ENCODE peak calls at places on chromosomes 13 and 19, in nine cellular contexts. U is left ventricle myocardium inferior, T is fibroblast of lung, R is PC-3, P is upper lobe of left lung, C is A549, I is H9, K is HCT116, J is cardiac muscle cell. B is an unnamed sample.

GRCh38 chr13:110361365-110361911 is 54.4 kb downstream of the COL4A2 start:
- DNase-seq in U (peak), T (peak), R (no peak), P (no peak), C (no peak), I (no peak), K (no peak), J (peak), B (no peak)

GRCh38 chr13:43153436-43154082 is 130.2 kb downstream of the DNAJC15 start:
- DNase-seq in U (no peak), T (peak), R (peak), P (no peak), C (peak), I (no peak), K (no peak), J (no peak), B (no peak)

GRCh38 chr19:45451181-45451849 is 16.5 kb upstream of the FOSB start:
- DNase-seq in U (no peak), T (peak), R (peak), P (no peak), C (no peak), I (no peak), K (no peak), J (no peak), B (peak)

GRCh38 chr13:98557934-98558630 is 18.8 kb downstream of the STK24 start:
- DNase-seq in U (no peak), T (peak), R (no peak), P (no peak), C (no peak), I (no peak), K (no peak), J (no peak), B (no peak)

GRCh38 chr19:38559428-38560401 is 58.0 kb downstream of the MAP4K1 start:
- DNase-seq in U (no peak), T (peak), R (no peak), P (no peak), C (no peak), I (no peak), K (no peak), J (no peak), B (peak)

GRCh38 chr13:77584111-77584510 is 48.6 kb downstream of the SCEL start:
- DNase-seq in U (no peak), T (peak), R (no peak), P (no peak), C (no peak), I (no peak), K (no peak), J (no peak), B (no peak)

GRCh38 chr13:52010890-52011689 is at the start of gene ATP7B:
- DNase-seq in U (no peak), T (peak), R (no peak), P (peak), C (peak), I (peak), K (no peak), J (peak), B (peak)

GRCh38 chr13:79912403-79912802 is 428.5 kb downstream of the SPRY2 start:
- DNase-seq in U (no peak), T (no peak), R (no peak), P (no peak), C (no peak), I (no peak), K (no peak), J (no peak), B (no peak)

GRCh38 chr13:109256866-109257760 is 529.3 kb downstream of the IRS2 start:
- DNase-seq in U (no peak), T (peak), R (peak), P (peak), C (peak), I (no peak), K (peak), J (peak), B (no peak)

GRCh38 chr13:30869491-30869890 is 36.6 kb upstream of the MEDAG start:
- DNase-seq in U (peak), T (peak), R (no peak), P (no peak), C (no peak), I (no peak), K (no peak), J (no peak), B (no peak)

GRCh38 chr13:36130542-36131214 is 504 bp downstream of the DCLK1 start:
- DNase-seq in U (peak), T (no peak), R (no peak), P (peak), C (no peak), I (peak), K (no peak), J (peak), B (no peak)

GRCh38 chr13:35833571-35834305 is 297.4 kb downstream of the DCLK1 start:
- DNase-seq in U (no peak), T (no peak), R (no peak), P (no peak), C (no peak), I (no peak), K (no peak), J (no peak), B (no peak)

GRCh38 chr13:92355213-92355612 is 871.4 kb upstream of the GPC6 start:
- DNase-seq in U (no peak), T (peak), R (peak), P (no peak), C (no peak), I (peak), K (no peak), J (peak), B (no peak)

GRCh38 chr13:98487016-98487415 is 89.9 kb downstream of the STK24 start:
- DNase-seq in U (no peak), T (peak), R (no peak), P (no peak), C (no peak), I (no peak), K (no peak), J (no peak), B (no peak)

GRCh38 chr13:70384156-70384555 is 275.9 kb upstream of the KLHL1 start:
- DNase-seq in U (no peak), T (no peak), R (no peak), P (no peak), C (no peak), I (no peak), K (no peak), J (no peak), B (no peak)

DNA sequence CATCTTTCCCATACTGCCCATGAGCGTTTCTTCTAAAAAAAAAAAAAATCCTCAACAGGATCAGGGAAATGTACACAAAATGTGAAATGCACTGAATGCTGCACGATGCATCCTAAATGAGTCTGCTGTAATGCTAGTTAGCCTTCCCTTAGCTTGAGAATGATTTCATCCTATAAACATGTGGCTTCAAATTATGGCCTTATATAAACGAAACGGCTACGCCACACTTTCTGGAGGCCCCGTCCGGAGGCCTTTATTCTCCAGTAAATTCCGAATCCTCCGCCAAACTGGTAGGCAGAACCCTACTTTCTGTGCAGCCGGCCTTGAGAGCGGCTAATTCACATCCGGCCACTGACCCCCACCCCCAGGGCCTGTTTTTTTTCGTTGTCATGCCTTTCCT is 13.7 kb downstream of the MYO9B start:
- DNase-seq in U (no peak), T (peak), R (no peak), P (no peak), C (no peak), I (no peak), K (no peak), J (no peak), B (no peak)
- H3K27ac ChIP-seq in U (peak), T (peak), R (no peak), P (no peak), C (peak), I (no peak), K (no peak), J (no peak), B (no peak)

GRCh38 chr19:57825501-57825900 is 4.6 kb upstream of the ZNF587B start:
- DNase-seq in U (no peak), T (no peak), R (no peak), P (no peak), C (no peak), I (no peak), K (no peak), J (no peak), B (no peak)

GRCh38 chr19:57829316-57829715 is 783 bp upstream of the ZNF587B start:
- DNase-seq in U (no peak), T (peak), R (no peak), P (no peak), C (no peak), I (no peak), K (no peak), J (peak), B (no peak)

GRCh38 chr19:57830071-57830602 is at the start of gene ZNF587B:
- DNase-seq in U (peak), T (peak), R (peak), P (peak), C (no peak), I (peak), K (peak), J (peak), B (no peak)
- H3K27ac ChIP-seq in U (peak), T (peak), R (no peak), P (no peak), C (no peak), I (peak), K (peak), J (peak), B (no peak)

GRCh38 chr19:10769533-10770491 is 51.9 kb downstream of the DNM2 start:
- DNase-seq in U (peak), T (no peak), R (peak), P (peak), C (no peak), I (no peak), K (no peak), J (peak), B (no peak)
- H3K27ac ChIP-seq in U (peak), T (peak), R (no peak), P (peak), C (peak), I (no peak), K (no peak), J (peak), B (no peak)

DNA sequence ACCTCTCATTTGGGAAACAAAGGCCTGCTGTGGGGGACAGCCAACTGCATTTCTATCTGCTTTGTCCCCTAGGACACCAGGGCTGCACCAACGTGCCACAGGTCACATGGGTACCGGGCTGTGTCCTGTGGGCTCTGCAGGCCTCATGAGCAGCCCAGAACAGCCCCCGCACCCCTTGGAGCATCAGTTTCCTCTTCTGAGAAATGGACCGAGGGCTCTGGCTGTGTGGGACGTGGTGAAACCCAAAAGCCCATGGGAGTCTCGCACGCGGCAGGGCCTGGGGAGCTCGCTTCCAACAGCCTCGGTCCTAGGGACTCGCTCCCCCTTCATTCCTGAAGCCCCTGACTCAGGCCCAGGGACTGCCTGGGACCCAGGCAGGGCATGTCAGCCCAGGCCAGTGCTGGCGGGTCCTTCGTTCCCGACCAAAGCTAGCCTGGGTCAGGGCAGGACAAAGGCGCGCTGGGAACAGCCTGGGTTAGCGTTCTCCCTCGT is 4.7 kb downstream of the TCF3 start:
- DNase-seq in U (no peak), T (no peak), R (no peak), P (no peak), C (no peak), I (no peak), K (no peak), J (no peak), B (no peak)
- H3K27ac ChIP-seq in U (no peak), T (no peak), R (no peak), P (no peak), C (no peak), I (no peak), K (no peak), J (no peak), B (no peak)

GRCh38 chr19:19528721-19529490 is at the start of gene YJEFN3:
- DNase-seq in U (no peak), T (peak), R (no peak), P (no peak), C (no peak), I (peak), K (no peak), J (no peak), B (no peak)

GRCh38 chr19:19530423-19530804 is 1.7 kb downstream of the YJEFN3 start:
- DNase-seq in U (no peak), T (no peak), R (no peak), P (no peak), C (no peak), I (no peak), K (no peak), J (no peak), B (no peak)

GRCh38 chr19:19527674-19528625 is 761 bp upstream of the YJEFN3 start:
- DNase-seq in U (no peak), T (no peak), R (no peak), P (no peak), C (no peak), I (peak), K (no peak), J (no peak), B (no peak)

GRCh38 chr19:19530889-19531288 is 2.2 kb downstream of the YJEFN3 start:
- DNase-seq in U (no peak), T (no peak), R (no peak), P (no peak), C (no peak), I (no peak), K (no peak), J (no peak), B (no peak)

GRCh38 chr19:19529783-19530422 is 1.2 kb downstream of the YJEFN3 start:
- DNase-seq in U (no peak), T (no peak), R (no peak), P (no peak), C (no peak), I (no peak), K (no peak), J (no peak), B (no peak)
- H3K27ac ChIP-seq in U (no peak), T (no peak), R (no peak), P (no peak), C (no peak), I (no peak), K (no peak), J (no peak), B (no peak)

GRCh38 chr13:47066261-47066660 is 169.4 kb upstream of the HTR2A start:
- DNase-seq in U (no peak), T (peak), R (no peak), P (no peak), C (no peak), I (no peak), K (no peak), J (no peak), B (no peak)

GRCh38 chr13:47069133-47069532 is 172.3 kb upstream of the HTR2A start:
- DNase-seq in U (no peak), T (no peak), R (no peak), P (no peak), C (no peak), I (no peak), K (no peak), J (no peak), B (no peak)

GRCh38 chr13:47064381-47064780 is 167.5 kb upstream of the HTR2A start:
- DNase-seq in U (no peak), T (no peak), R (no peak), P (no peak), C (no peak), I (no peak), K (no peak), J (no peak), B (no peak)

DNA sequence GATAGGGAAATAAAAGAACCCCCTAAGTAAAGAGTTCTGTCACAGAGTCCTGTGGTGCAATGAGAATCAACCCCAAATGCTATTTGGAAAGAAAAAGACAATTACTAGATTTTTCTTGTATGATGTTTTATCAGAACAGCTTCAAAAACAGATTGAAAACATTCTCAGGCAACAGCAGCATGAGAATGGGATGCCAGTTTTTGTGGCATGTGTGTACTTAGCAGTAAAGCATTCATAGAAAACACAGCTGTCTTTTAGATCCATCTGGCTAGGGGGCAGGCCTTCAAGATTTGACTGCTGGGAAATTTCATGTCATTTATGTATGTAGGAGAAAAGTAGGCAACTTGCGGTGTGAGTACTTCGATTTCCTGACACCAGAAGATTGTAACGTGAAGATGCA is 170.4 kb upstream of the HTR2A start:
- DNase-seq in U (no peak), T (no peak), R (no peak), P (no peak), C (no peak), I (no peak), K (no peak), J (no peak), B (no peak)
- H3K27ac ChIP-seq in U (no peak), T (no peak), R (no peak), P (no peak), C (no peak), I (no peak), K (no peak), J (no peak), B (no peak)

DNA sequence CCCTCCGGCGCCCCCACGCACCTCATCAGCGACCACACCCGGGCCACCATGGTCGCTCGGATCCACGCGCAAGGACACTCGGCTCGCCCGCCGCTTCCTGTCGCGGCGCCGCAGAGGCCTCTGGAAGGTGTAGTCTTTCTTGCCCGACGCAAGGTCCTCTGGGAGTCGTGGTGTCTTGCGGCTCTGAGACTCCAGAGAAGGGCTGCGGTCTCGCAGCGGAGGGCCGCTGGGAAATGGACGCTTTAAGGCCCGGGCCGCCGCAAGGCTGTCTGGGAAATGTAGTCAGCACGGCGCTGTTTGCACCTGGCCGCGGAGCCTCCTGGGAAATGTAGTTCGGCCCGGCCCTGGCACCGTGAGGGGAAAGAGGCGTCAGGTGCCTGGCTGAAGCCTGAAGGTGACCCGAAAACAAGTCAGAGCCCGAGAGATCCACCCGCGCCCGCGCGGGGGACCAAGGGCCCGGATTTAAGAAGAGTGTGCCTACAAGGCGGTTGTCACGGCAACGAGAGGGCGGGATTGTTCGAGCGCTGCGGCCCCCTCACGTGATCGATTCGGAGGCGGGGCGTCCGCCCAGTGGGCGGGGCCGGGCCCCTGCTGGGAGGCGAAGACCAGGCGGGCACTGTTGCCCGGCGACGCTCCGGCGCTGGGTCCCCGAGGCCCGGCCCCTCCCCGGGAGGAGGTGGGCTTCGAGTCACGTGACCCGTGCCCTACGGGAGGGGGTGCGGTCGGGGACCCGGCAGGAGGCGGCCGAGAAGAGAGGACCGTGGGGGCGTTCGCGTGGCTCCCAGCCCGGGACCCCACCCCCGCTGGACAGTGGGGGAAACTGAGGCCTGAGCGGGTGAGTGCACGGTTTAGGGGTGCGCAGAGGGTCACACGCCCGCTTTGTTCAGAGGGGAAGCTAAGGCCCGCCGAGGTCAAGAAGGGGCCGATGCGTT is at the start of the genes HSD11B1L and MICOS13:
- DNase-seq in U (peak), T (peak), R (peak), P (peak), C (peak), I (peak), K (peak), J (peak), B (peak)
- H3K27ac ChIP-seq in U (peak), T (peak), R (peak), P (peak), C (peak), I (no peak), K (peak), J (peak), B (peak)

GRCh38 chr19:40253611-40254092 is 27.2 kb upstream of the CCNP start:
- DNase-seq in U (no peak), T (no peak), R (no peak), P (no peak), C (no peak), I (no peak), K (no peak), J (no peak), B (no peak)

GRCh38 chr19:40254714-40255418 is 28.4 kb upstream of the CCNP start:
- DNase-seq in U (peak), T (no peak), R (no peak), P (no peak), C (no peak), I (no peak), K (no peak), J (no peak), B (no peak)

GRCh38 chr19:40251991-40252390 is 25.5 kb upstream of the CCNP start:
- DNase-seq in U (no peak), T (no peak), R (no peak), P (no peak), C (no peak), I (no peak), K (no peak), J (no peak), B (no peak)

GRCh38 chr19:40251244-40251643 is 24.8 kb upstream of the CCNP start:
- DNase-seq in U (no peak), T (no peak), R (no peak), P (no peak), C (no peak), I (no peak), K (no peak), J (no peak), B (no peak)

DNA sequence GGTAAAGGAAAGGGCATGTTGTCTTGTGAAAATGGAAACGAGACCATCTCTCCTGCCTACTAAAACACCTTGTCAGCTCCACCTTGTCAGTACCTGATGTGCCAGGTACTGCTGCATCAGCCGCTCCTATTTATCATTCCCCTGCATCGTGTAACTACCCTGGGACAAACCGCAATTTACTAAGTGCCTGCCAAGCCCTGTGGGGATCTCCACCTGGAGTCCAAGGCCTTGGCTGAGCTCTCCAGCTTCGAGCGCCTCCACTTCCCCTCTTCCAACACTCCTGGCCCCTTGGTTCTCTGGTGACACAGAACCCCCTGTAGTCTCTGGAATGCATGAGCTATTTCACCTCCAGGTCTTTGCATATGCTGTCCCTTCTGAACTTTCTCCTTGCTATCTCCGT is 25.9 kb upstream of the CCNP start:
- DNase-seq in U (no peak), T (no peak), R (no peak), P (no peak), C (no peak), I (peak), K (no peak), J (no peak), B (no peak)
- H3K27ac ChIP-seq in U (no peak), T (no peak), R (no peak), P (no peak), C (no peak), I (no peak), K (no peak), J (no peak), B (no peak)